ENCODE peak calls at places on chromosomes 2 and 18, in ten cellular contexts. D is WTC11, R is lung microvascular endothelial cell, H is EH, F is neural progenitor cell, T is neuronal stem cell, Y is AG08395, N is lung, Q is uterus, A is ELR. I is an unnamed sample.

GRCh38 chr2:113253453-113253852 is 25.3 kb downstream of the PAX8 start:
- DNase-seq in D (no peak), R (no peak), H (peak; percentile 46), F (no peak), T (no peak), Y (no peak), N (no peak), Q (no peak), A (peak; percentile 47), I (no peak)

GRCh38 chr2:45950606-45951005 is 299.1 kb downstream of the PRKCE start:
- DNase-seq in D (no peak), R (no peak), H (no peak), F (no peak), T (no peak), Y (no peak), N (no peak), Q (no peak), A (no peak), I (no peak)

GRCh38 chr18:9802774-9803697 is 82.7 kb upstream of the TXNDC2 start:
- DNase-seq in D (no peak), R (no peak), H (peak; percentile 67), F (peak; percentile 32), T (no peak), Y (no peak), N (no peak), Q (no peak), A (no peak), I (no peak)

GRCh38 chr2:107989445-107989844 is 3.1 kb downstream of the SLC5A7 start:
- DNase-seq in D (no peak), R (no peak), H (no peak), F (no peak), T (no peak), Y (no peak), N (no peak), Q (no peak), A (no peak), I (no peak)

GRCh38 chr2:223101340-223102039 is 49.5 kb downstream of the KCNE4 start:
- DNase-seq in D (peak; percentile 66), R (peak; percentile 52), H (peak; percentile 63), F (peak; percentile 55), T (peak; percentile 29), Y (peak; percentile 49), N (no peak), Q (no peak), A (peak; percentile 65), I (peak; percentile 57)

GRCh38 chr18:54679318-54680149 is 88.5 kb downstream of the DYNAP start:
- DNase-seq in D (no peak), R (peak; percentile 75), H (peak; percentile 80), F (peak; percentile 49), T (peak; percentile 32), Y (peak; percentile 80), N (no peak), Q (no peak), A (peak; percentile 83), I (peak; percentile 75)

GRCh38 chr2:19600982-19601381 is 242.6 kb upstream of the OSR1 start:
- DNase-seq in D (no peak), R (no peak), H (no peak), F (no peak), T (no peak), Y (no peak), N (no peak), Q (no peak), A (no peak), I (no peak)

GRCh38 chr18:52175406-52175805 is 164.6 kb upstream of the DCC start:
- DNase-seq in D (no peak), R (no peak), H (no peak), F (no peak), T (no peak), Y (no peak), N (no peak), Q (no peak), A (no peak), I (no peak)

GRCh38 chr2:11343344-11343625 is 1.2 kb downstream of the ROCK2 start:
- DNase-seq in D (no peak), R (no peak), H (no peak), F (no peak), T (no peak), Y (no peak), N (no peak), Q (no peak), A (no peak), I (no peak)

GRCh38 chr18:67232991-67233390 is 283.5 kb downstream of the DSEL start:
- DNase-seq in D (no peak), R (no peak), H (no peak), F (no peak), T (no peak), Y (no peak), N (no peak), Q (no peak), A (no peak), I (peak; percentile 30)

I was measured in GM03348.